ENCODE peak calls at places on chromosomes 1 and 21, in six cellular contexts. One of them, this sample, is unnamed.
A peak's percentile ranks its signal among the peaks of the same experiment; 100 is the strongest.

GRCh38 chr1:36463773-36464604 is at the start of gene MRPS15:
- DNase-seq in HuH-7.5: peak; percentile 86
- DNase-seq in stimulated activated CD4-positive, alpha-beta T cell treated with anti-CD3 and anti-CD28 coated beads, Interleukin-1b, Interleukin-23, amount 100 ng/mL, for 1 hour: peak; percentile 90
- DNase-seq in SK-MEL-5: peak; percentile 95
- DNase-seq in naive thymus-derived CD8-positive, alpha-beta T cell: peak; percentile 94
- DNase-seq in activated B cell treated with CpG ODN at 0.5 μM for 24 hours: peak; percentile 90
- DNase-seq in this sample: peak; percentile 89

GRCh38 chr1:27957655-27958054 is 2.1 kb upstream of the XKR8 start:
- DNase-seq in activated B cell treated with CpG ODN at 0.5 μM for 24 hours: no peak
- DNase-seq in HuH-7.5: no peak
- DNase-seq in naive thymus-derived CD8-positive, alpha-beta T cell: no peak
- DNase-seq in SK-MEL-5: no peak
- DNase-seq in stimulated activated CD4-positive, alpha-beta T cell treated with anti-CD3 and anti-CD28 coated beads, Interleukin-1b, Interleukin-23, amount 100 ng/mL, for 1 hour: no peak
- DNase-seq in this sample: no peak

GRCh38 chr1:107740574-107740973 is 224.4 kb downstream of the VAV3 start:
- DNase-seq in SK-MEL-5: no peak
- DNase-seq in naive thymus-derived CD8-positive, alpha-beta T cell: no peak
- DNase-seq in stimulated activated CD4-positive, alpha-beta T cell treated with anti-CD3 and anti-CD28 coated beads, Interleukin-1b, Interleukin-23, amount 100 ng/mL, for 1 hour: no peak
- DNase-seq in activated B cell treated with CpG ODN at 0.5 μM for 24 hours: no peak
- DNase-seq in HuH-7.5: no peak
- DNase-seq in this sample: no peak

GRCh38 chr1:223760833-223761232 is 48.5 kb downstream of the CAPN2 start:
- DNase-seq in HuH-7.5: no peak
- DNase-seq in activated B cell treated with CpG ODN at 0.5 μM for 24 hours: no peak
- DNase-seq in SK-MEL-5: no peak
- DNase-seq in naive thymus-derived CD8-positive, alpha-beta T cell: no peak
- DNase-seq in stimulated activated CD4-positive, alpha-beta T cell treated with anti-CD3 and anti-CD28 coated beads, Interleukin-1b, Interleukin-23, amount 100 ng/mL, for 1 hour: no peak
- DNase-seq in this sample: no peak

GRCh38 chr1:18319099-18319498 is 161.6 kb upstream of the KLHDC7A start:
- DNase-seq in activated B cell treated with CpG ODN at 0.5 μM for 24 hours: no peak
- DNase-seq in HuH-7.5: no peak
- DNase-seq in SK-MEL-5: no peak
- DNase-seq in naive thymus-derived CD8-positive, alpha-beta T cell: no peak
- DNase-seq in stimulated activated CD4-positive, alpha-beta T cell treated with anti-CD3 and anti-CD28 coated beads, Interleukin-1b, Interleukin-23, amount 100 ng/mL, for 1 hour: no peak
- DNase-seq in this sample: no peak

GRCh38 chr1:12047120-12047876 is 15.8 kb upstream of the TNFRSF8 start:
- DNase-seq in HuH-7.5: no peak
- DNase-seq in naive thymus-derived CD8-positive, alpha-beta T cell: no peak
- DNase-seq in activated B cell treated with CpG ODN at 0.5 μM for 24 hours: peak; percentile 43
- DNase-seq in stimulated activated CD4-positive, alpha-beta T cell treated with anti-CD3 and anti-CD28 coated beads, Interleukin-1b, Interleukin-23, amount 100 ng/mL, for 1 hour: peak; percentile 32
- DNase-seq in SK-MEL-5: no peak
- DNase-seq in this sample: no peak

GRCh38 chr1:101238041-101238515 is 1.3 kb downstream of the S1PR1 start:
- DNase-seq in naive thymus-derived CD8-positive, alpha-beta T cell: peak; percentile 50
- DNase-seq in HuH-7.5: no peak
- DNase-seq in activated B cell treated with CpG ODN at 0.5 μM for 24 hours: no peak
- DNase-seq in SK-MEL-5: no peak
- DNase-seq in stimulated activated CD4-positive, alpha-beta T cell treated with anti-CD3 and anti-CD28 coated beads, Interleukin-1b, Interleukin-23, amount 100 ng/mL, for 1 hour: peak; percentile 49
- DNase-seq in this sample: no peak

GRCh38 chr1:22428672-22429071 is 23.0 kb upstream of the ZBTB40 start:
- DNase-seq in naive thymus-derived CD8-positive, alpha-beta T cell: peak; percentile 32
- DNase-seq in HuH-7.5: no peak
- DNase-seq in SK-MEL-5: peak; percentile 73
- DNase-seq in activated B cell treated with CpG ODN at 0.5 μM for 24 hours: no peak
- DNase-seq in stimulated activated CD4-positive, alpha-beta T cell treated with anti-CD3 and anti-CD28 coated beads, Interleukin-1b, Interleukin-23, amount 100 ng/mL, for 1 hour: no peak
- DNase-seq in this sample: no peak

GRCh38 chr21:42524341-42525227 is 10.9 kb downstream of the SLC37A1 start:
- DNase-seq in stimulated activated CD4-positive, alpha-beta T cell treated with anti-CD3 and anti-CD28 coated beads, Interleukin-1b, Interleukin-23, amount 100 ng/mL, for 1 hour: no peak
- DNase-seq in naive thymus-derived CD8-positive, alpha-beta T cell: peak; percentile 72
- DNase-seq in SK-MEL-5: no peak
- DNase-seq in activated B cell treated with CpG ODN at 0.5 μM for 24 hours: peak; percentile 90
- DNase-seq in HuH-7.5: no peak
- DNase-seq in this sample: peak; percentile 32

GRCh38 chr1:184393924-184394323 is 7.1 kb downstream of the C1orf21 start:
- DNase-seq in HuH-7.5: no peak
- DNase-seq in SK-MEL-5: no peak
- DNase-seq in naive thymus-derived CD8-positive, alpha-beta T cell: no peak
- DNase-seq in stimulated activated CD4-positive, alpha-beta T cell treated with anti-CD3 and anti-CD28 coated beads, Interleukin-1b, Interleukin-23, amount 100 ng/mL, for 1 hour: no peak
- DNase-seq in activated B cell treated with CpG ODN at 0.5 μM for 24 hours: no peak
- DNase-seq in this sample: no peak

GRCh38 chr1:203077367-203077766 is 8.4 kb downstream of the MYOG start:
- DNase-seq in activated B cell treated with CpG ODN at 0.5 μM for 24 hours: no peak
- DNase-seq in naive thymus-derived CD8-positive, alpha-beta T cell: no peak
- DNase-seq in SK-MEL-5: no peak
- DNase-seq in HuH-7.5: no peak
- DNase-seq in stimulated activated CD4-positive, alpha-beta T cell treated with anti-CD3 and anti-CD28 coated beads, Interleukin-1b, Interleukin-23, amount 100 ng/mL, for 1 hour: no peak
- DNase-seq in this sample: no peak

GRCh38 chr1:177170756-177171535 is at the start of gene BRINP2:
- DNase-seq in naive thymus-derived CD8-positive, alpha-beta T cell: no peak
- DNase-seq in HuH-7.5: peak; percentile 33
- DNase-seq in SK-MEL-5: peak; percentile 51
- DNase-seq in activated B cell treated with CpG ODN at 0.5 μM for 24 hours: no peak
- DNase-seq in stimulated activated CD4-positive, alpha-beta T cell treated with anti-CD3 and anti-CD28 coated beads, Interleukin-1b, Interleukin-23, amount 100 ng/mL, for 1 hour: no peak
- DNase-seq in this sample: peak; percentile 34

GRCh38 chr1:33379631-33380354 is 51.1 kb downstream of the PHC2 start:
- DNase-seq in naive thymus-derived CD8-positive, alpha-beta T cell: no peak
- DNase-seq in activated B cell treated with CpG ODN at 0.5 μM for 24 hours: no peak
- DNase-seq in SK-MEL-5: no peak
- DNase-seq in stimulated activated CD4-positive, alpha-beta T cell treated with anti-CD3 and anti-CD28 coated beads, Interleukin-1b, Interleukin-23, amount 100 ng/mL, for 1 hour: no peak
- DNase-seq in HuH-7.5: no peak
- DNase-seq in this sample: no peak

GRCh38 chr1:15417365-15417934 is 7.8 kb downstream of the EFHD2 start:
- DNase-seq in stimulated activated CD4-positive, alpha-beta T cell treated with anti-CD3 and anti-CD28 coated beads, Interleukin-1b, Interleukin-23, amount 100 ng/mL, for 1 hour: no peak
- DNase-seq in HuH-7.5: no peak
- DNase-seq in activated B cell treated with CpG ODN at 0.5 μM for 24 hours: peak; percentile 40
- DNase-seq in SK-MEL-5: no peak
- DNase-seq in naive thymus-derived CD8-positive, alpha-beta T cell: no peak
- DNase-seq in this sample: no peak

GRCh38 chr1:112369389-112370285 is 26.4 kb upstream of the CTTNBP2NL start:
- DNase-seq in SK-MEL-5: peak; percentile 85
- DNase-seq in activated B cell treated with CpG ODN at 0.5 μM for 24 hours: peak; percentile 72
- DNase-seq in stimulated activated CD4-positive, alpha-beta T cell treated with anti-CD3 and anti-CD28 coated beads, Interleukin-1b, Interleukin-23, amount 100 ng/mL, for 1 hour: peak; percentile 80
- DNase-seq in naive thymus-derived CD8-positive, alpha-beta T cell: peak; percentile 71
- DNase-seq in HuH-7.5: peak; percentile 54
- DNase-seq in this sample: peak; percentile 73

GRCh38 chr1:3504151-3504822 is 49.8 kb downstream of the ARHGEF16 start:
- DNase-seq in HuH-7.5: no peak
- DNase-seq in SK-MEL-5: peak; percentile 74
- DNase-seq in naive thymus-derived CD8-positive, alpha-beta T cell: no peak
- DNase-seq in activated B cell treated with CpG ODN at 0.5 μM for 24 hours: no peak
- DNase-seq in stimulated activated CD4-positive, alpha-beta T cell treated with anti-CD3 and anti-CD28 coated beads, Interleukin-1b, Interleukin-23, amount 100 ng/mL, for 1 hour: no peak
- DNase-seq in this sample: no peak

GRCh38 chr1:17485280-17485679 is 45.8 kb upstream of the RCC2 start:
- DNase-seq in activated B cell treated with CpG ODN at 0.5 μM for 24 hours: no peak
- DNase-seq in naive thymus-derived CD8-positive, alpha-beta T cell: no peak
- DNase-seq in HuH-7.5: no peak
- DNase-seq in stimulated activated CD4-positive, alpha-beta T cell treated with anti-CD3 and anti-CD28 coated beads, Interleukin-1b, Interleukin-23, amount 100 ng/mL, for 1 hour: no peak
- DNase-seq in SK-MEL-5: peak; percentile 49
- DNase-seq in this sample: no peak

GRCh38 chr1:112718691-112719418 is 3.7 kb upstream of the PPM1J start:
- DNase-seq in activated B cell treated with CpG ODN at 0.5 μM for 24 hours: peak; percentile 70
- DNase-seq in stimulated activated CD4-positive, alpha-beta T cell treated with anti-CD3 and anti-CD28 coated beads, Interleukin-1b, Interleukin-23, amount 100 ng/mL, for 1 hour: peak; percentile 62
- DNase-seq in HuH-7.5: peak; percentile 74
- DNase-seq in naive thymus-derived CD8-positive, alpha-beta T cell: peak; percentile 45
- DNase-seq in SK-MEL-5: peak; percentile 72
- DNase-seq in this sample: peak; percentile 68

GRCh38 chr1:125118147-125118993 is 3933.6 kb downstream of the SRGAP2C start:
- DNase-seq in stimulated activated CD4-positive, alpha-beta T cell treated with anti-CD3 and anti-CD28 coated beads, Interleukin-1b, Interleukin-23, amount 100 ng/mL, for 1 hour: no peak
- DNase-seq in HuH-7.5: no peak
- DNase-seq in activated B cell treated with CpG ODN at 0.5 μM for 24 hours: no peak
- DNase-seq in SK-MEL-5: no peak
- DNase-seq in naive thymus-derived CD8-positive, alpha-beta T cell: no peak
- DNase-seq in this sample: no peak

GRCh38 chr1:7549277-7549676 is 221.8 kb upstream of the VAMP3 start:
- DNase-seq in SK-MEL-5: peak; percentile 88
- DNase-seq in naive thymus-derived CD8-positive, alpha-beta T cell: no peak
- DNase-seq in HuH-7.5: no peak
- DNase-seq in stimulated activated CD4-positive, alpha-beta T cell treated with anti-CD3 and anti-CD28 coated beads, Interleukin-1b, Interleukin-23, amount 100 ng/mL, for 1 hour: no peak
- DNase-seq in activated B cell treated with CpG ODN at 0.5 μM for 24 hours: no peak
- DNase-seq in this sample: peak; percentile 30

GRCh38 chr1:234645474-234645953 is 35.5 kb upstream of the IRF2BP2 start:
- DNase-seq in SK-MEL-5: no peak
- DNase-seq in stimulated activated CD4-positive, alpha-beta T cell treated with anti-CD3 and anti-CD28 coated beads, Interleukin-1b, Interleukin-23, amount 100 ng/mL, for 1 hour: no peak
- DNase-seq in HuH-7.5: no peak
- DNase-seq in naive thymus-derived CD8-positive, alpha-beta T cell: no peak
- DNase-seq in activated B cell treated with CpG ODN at 0.5 μM for 24 hours: no peak
- DNase-seq in this sample: no peak

GRCh38 chr1:98046031-98046641 is 125.3 kb upstream of the DPYD start:
- DNase-seq in HuH-7.5: peak; percentile 30
- DNase-seq in SK-MEL-5: peak; percentile 2
- DNase-seq in activated B cell treated with CpG ODN at 0.5 μM for 24 hours: no peak
- DNase-seq in stimulated activated CD4-positive, alpha-beta T cell treated with anti-CD3 and anti-CD28 coated beads, Interleukin-1b, Interleukin-23, amount 100 ng/mL, for 1 hour: no peak
- DNase-seq in naive thymus-derived CD8-positive, alpha-beta T cell: no peak
- DNase-seq in this sample: peak; percentile 4